ENCODE peak calls at places on chromosomes 11 and 22, in five cellular contexts. B, Z, X, G and D are unnamed samples.

GRCh38 chr11:5626191-5626590 is 1.4 kb downstream of the TRIM34 start:
- DNase-seq in B (no peak), Z (no peak), X (no peak), G (no peak), D (no peak)

GRCh38 chr11:27642954-27643353 is 57.3 kb downstream of the BDNF start:
- DNase-seq in B (no peak), Z (no peak), X (no peak), G (no peak), D (no peak)

GRCh38 chr11:18254781-18255361 is 6.4 kb upstream of the SAA2 start:
- DNase-seq in B (no peak), Z (no peak), X (no peak), G (no peak), D (no peak)

GRCh38 chr11:14974021-14974698 is 2.0 kb upstream of the CALCA start:
- DNase-seq in B (no peak), Z (no peak), X (no peak), G (no peak), D (no peak)

GRCh38 chr11:44654596-44654995 is 72.2 kb upstream of the TSPAN18 start:
- DNase-seq in B (peak), Z (no peak), X (no peak), G (no peak), D (no peak)

GRCh38 chr22:49405590-49405989 is 422.1 kb downstream of the BRD1 start:
- DNase-seq in B (no peak), Z (no peak), X (no peak), G (no peak), D (no peak)

GRCh38 chr11:32323814-32324130 is 111.6 kb downstream of the WT1 start:
- DNase-seq in B (no peak), Z (no peak), X (no peak), G (no peak), D (no peak)

GRCh38 chr11:112656772-112657428 is 304.3 kb upstream of the NCAM1 start:
- DNase-seq in B (no peak), Z (no peak), X (no peak), G (no peak), D (no peak)

GRCh38 chr22:40451230-40451629 is 80.8 kb downstream of the SGSM3 start:
- DNase-seq in B (no peak), Z (no peak), X (no peak), G (no peak), D (no peak)

GRCh38 chr11:104892723-104893511 is 5.3 kb downstream of the CASP12 start:
- DNase-seq in B (no peak), Z (no peak), X (no peak), G (no peak), D (no peak)

GRCh38 chr11:47248304-47248663 is 330 bp downstream of the ACP2 start:
- DNase-seq in B (no peak), Z (no peak), X (no peak), G (no peak), D (no peak)

GRCh38 chr11:91263698-91264097 is 960.9 kb upstream of the FAT3 start:
- DNase-seq in B (no peak), Z (no peak), X (no peak), G (no peak), D (no peak)

GRCh38 chr11:77252555-77253270 is 48.8 kb downstream of the GDPD4 start:
- DNase-seq in B (no peak), Z (no peak), X (peak), G (no peak), D (no peak)

GRCh38 chr22:17269224-17269606 is 50.0 kb upstream of the ADA2 start:
- DNase-seq in B (no peak), Z (no peak), X (no peak), G (no peak), D (no peak)

GRCh38 chr11:8017894-8018741 is 31.0 kb downstream of the EIF3F start:
- DNase-seq in B (no peak), Z (peak), X (no peak), G (no peak), D (no peak)

GRCh38 chr22:17706451-17706900 is 67.8 kb downstream of the BID start:
- DNase-seq in B (no peak), Z (no peak), X (peak), G (no peak), D (peak)

GRCh38 chr22:32352681-32353080 is 5.0 kb upstream of the RFPL3 start:
- DNase-seq in B (no peak), Z (no peak), X (no peak), G (no peak), D (peak)

GRCh38 chr11:130359419-130359818 is 44.7 kb upstream of the ZBTB44 start:
- DNase-seq in B (no peak), Z (no peak), X (no peak), G (no peak), D (no peak)

GRCh38 chr22:20552450-20552894 is 45.1 kb downstream of the MED15 start:
- DNase-seq in B (peak), Z (no peak), X (peak), G (no peak), D (no peak)

GRCh38 chr11:122850076-122850631 is 11.9 kb downstream of the CRTAM start:
- DNase-seq in B (no peak), Z (no peak), X (no peak), G (no peak), D (no peak)

GRCh38 chr11:17581036-17581731 is 34.1 kb downstream of the OTOG start:
- DNase-seq in B (peak), Z (peak), X (no peak), G (no peak), D (no peak)

GRCh38 chr22:20455709-20456063 is 18.1 kb upstream of the SCARF2 start:
- DNase-seq in B (peak), Z (no peak), X (no peak), G (no peak), D (no peak)

GRCh38 chr11:1281974-1282365 is 27.5 kb downstream of the TOLLIP start:
- DNase-seq in B (peak), Z (no peak), X (no peak), G (no peak), D (no peak)

GRCh38 chr11:101034076-101034475 is 95.5 kb downstream of the PGR start:
- DNase-seq in B (no peak), Z (no peak), X (no peak), G (no peak), D (peak)

GRCh38 chr22:29629382-29630179 is 26.1 kb downstream of the NF2 start:
- DNase-seq in B (no peak), Z (no peak), X (no peak), G (no peak), D (no peak)

GRCh38 chr11:692824-693414 is 2.1 kb downstream of the DEAF1 start:
- DNase-seq in B (peak), Z (no peak), X (no peak), G (peak), D (no peak)

GRCh38 chr11:9757809-9758675 is 94.2 kb downstream of the SWAP70 start:
- DNase-seq in B (peak), Z (peak), X (peak), G (peak), D (peak)

GRCh38 chr22:46070722-46071450 is 79.4 kb upstream of the PPARA start:
- DNase-seq in B (peak), Z (peak), X (peak), G (no peak), D (peak)